ENCODE peak calls at places on chromosomes 12 and 14, in seven cellular contexts. K is stomach, Z is AG09309, P is fibroblast of mammary gland, Y is AG10803, O is fibroblast of lung, U is osteocyte. X is an unnamed sample.
A peak's percentile ranks its signal among the peaks of the same experiment; 100 is the strongest.

GRCh38 chr12:51726931-51727330 is 121.6 kb downstream of the FIGNL2 start:
- DNase-seq in K (no peak), Z (no peak), P (no peak), Y (peak; percentile 20), O (peak; percentile 14), U (no peak), X (no peak)

GRCh38 chr12:46560078-46560477 is 187.5 kb upstream of the SLC38A2 start:
- DNase-seq in K (no peak), Z (no peak), P (no peak), Y (no peak), O (no peak), U (no peak), X (no peak)

GRCh38 chr14:96746101-96746500 is 51.1 kb upstream of the VRK1 start:
- DNase-seq in K (no peak), Z (no peak), P (no peak), Y (no peak), O (no peak), U (no peak), X (no peak)

GRCh38 chr14:39734306-39734705 is 302.1 kb upstream of the FBXO33 start:
- DNase-seq in K (no peak), Z (no peak), P (no peak), Y (no peak), O (no peak), U (no peak), X (no peak)

GRCh38 chr14:73760598-73761586 is 46.7 kb upstream of the PNMA1 start:
- DNase-seq in K (no peak), Z (no peak), P (no peak), Y (no peak), O (no peak), U (no peak), X (no peak)

GRCh38 chr12:27472604-27473003 is 26.1 kb downstream of the SMCO2 start:
- DNase-seq in K (no peak), Z (no peak), P (no peak), Y (no peak), O (no peak), U (no peak), X (no peak)

GRCh38 chr12:12138203-12139154 is 67.7 kb downstream of the BCL2L14 start:
- DNase-seq in K (no peak), Z (no peak), P (no peak), Y (no peak), O (no peak), U (no peak), X (no peak)

GRCh38 chr12:130118181-130118580 is 44.1 kb upstream of the FZD10 start:
- DNase-seq in K (no peak), Z (no peak), P (no peak), Y (no peak), O (no peak), U (no peak), X (no peak)

GRCh38 chr14:86712727-86713126 is 1182.8 kb downstream of the FLRT2 start:
- DNase-seq in K (no peak), Z (no peak), P (no peak), Y (no peak), O (no peak), U (no peak), X (no peak)

DNA sequence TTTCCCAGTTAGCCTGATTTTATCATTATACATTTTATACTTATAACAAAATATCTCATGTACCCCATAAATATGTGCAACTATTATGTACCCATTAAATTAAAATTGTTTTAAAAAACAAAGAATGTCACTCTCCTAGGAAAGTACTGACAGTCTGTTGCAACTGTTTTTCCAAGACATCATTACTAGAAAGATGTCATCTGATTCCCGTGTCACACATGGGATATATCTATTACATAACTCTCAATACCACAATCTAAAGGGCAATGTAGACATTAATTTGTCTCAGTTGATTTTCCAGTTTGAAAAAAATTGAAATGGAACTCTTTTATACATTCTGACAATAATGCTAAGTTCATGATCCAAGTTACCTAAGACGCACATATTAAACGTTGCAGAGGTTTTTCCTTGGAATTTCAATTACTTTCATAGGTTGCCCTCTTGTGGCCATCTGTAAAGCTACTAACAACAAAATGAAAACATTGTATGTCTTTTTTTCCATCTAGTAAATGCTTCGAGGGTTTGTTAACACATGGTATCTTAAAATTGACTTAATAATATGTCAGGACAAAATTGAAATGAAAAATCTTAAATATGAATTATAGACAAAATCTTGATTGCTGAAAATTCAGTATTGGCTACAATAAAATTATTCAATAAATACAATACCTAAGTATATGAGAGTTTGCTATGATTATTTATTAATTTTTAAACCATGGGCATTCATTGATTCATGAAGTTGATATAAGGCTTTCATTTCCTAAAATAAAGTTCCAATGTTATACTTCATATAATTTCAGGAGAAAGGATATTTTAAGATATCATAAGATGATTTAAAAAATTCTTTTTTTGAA is 131.6 kb downstream of the PPFIA2 start:
- DNase-seq in K (no peak), Z (peak; percentile 13), P (peak; percentile 60), Y (peak; percentile 48), O (peak; percentile 51), U (no peak), X (peak; percentile 16)
- TF ChIP-seq CTCF in K (no peak), Z (peak; percentile 52), P (peak; percentile 61), Y (peak; percentile 75), O (peak; percentile 33), U (peak; percentile 70), X (peak; percentile 35)

DNA sequence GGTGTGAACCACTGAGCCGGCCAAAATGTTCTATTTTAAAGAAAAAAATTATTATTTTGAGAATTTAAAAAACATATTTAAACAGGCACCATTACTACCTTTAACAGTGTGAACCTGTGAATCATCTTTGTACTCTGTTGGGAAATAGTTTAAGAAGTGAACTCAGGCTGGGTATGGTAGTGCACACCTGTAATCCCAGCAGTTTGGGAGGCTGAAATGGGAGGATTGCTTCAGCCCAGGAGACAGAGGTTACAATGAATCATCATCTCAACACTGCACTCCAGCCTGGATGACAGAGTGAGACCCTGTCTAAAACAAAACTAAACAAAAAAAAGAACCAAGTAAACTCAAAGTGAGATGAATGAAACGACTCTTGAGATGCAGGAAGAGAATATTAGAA is 3.1 kb upstream of the WDR89 start:
- DNase-seq in K (no peak), Z (no peak), P (no peak), Y (no peak), O (no peak), U (no peak), X (no peak)
- TF ChIP-seq CTCF in K (no peak), Z (no peak), P (no peak), Y (no peak), O (no peak), U (no peak), X (no peak)

DNA sequence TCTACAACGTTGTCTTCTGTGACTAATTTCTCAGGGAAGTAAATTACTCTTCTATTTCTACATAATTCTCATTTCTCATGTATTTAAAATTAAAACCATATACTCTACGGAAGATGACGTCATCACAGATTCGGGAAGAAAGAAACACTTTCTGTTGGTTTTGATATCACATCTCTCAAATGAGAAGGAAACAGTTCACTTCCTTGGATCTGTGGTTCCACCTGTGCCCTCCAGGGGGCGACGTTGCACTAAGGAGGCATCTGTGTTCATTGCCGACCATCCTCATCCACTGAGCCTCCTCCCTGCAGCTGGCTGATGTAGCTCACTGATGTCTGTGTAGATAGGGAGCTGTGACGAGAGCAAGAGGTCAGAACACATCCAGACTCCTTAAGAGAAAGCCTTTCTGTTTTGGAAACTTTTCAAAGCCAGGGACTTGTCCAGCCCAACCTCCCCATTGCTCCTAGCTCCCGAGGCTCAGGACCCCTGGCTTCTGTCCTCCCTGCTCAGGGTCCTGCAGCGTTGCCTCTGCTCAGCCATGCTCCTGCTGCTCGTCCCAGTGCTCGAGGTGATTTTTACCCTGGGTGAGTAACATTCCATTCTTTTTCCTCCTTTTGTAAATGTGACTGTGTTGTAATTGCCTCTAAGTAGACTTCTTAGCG is 172.7 kb upstream of the OR4E1 start:
- DNase-seq in K (peak; percentile 40), Z (no peak), P (peak; percentile 7), Y (no peak), O (no peak), U (no peak), X (peak; percentile 63)
- TF ChIP-seq CTCF in K (no peak), Z (peak; percentile 24), P (peak; percentile 52), Y (peak; percentile 38), O (peak; percentile 18), U (peak; percentile 53), X (no peak)

GRCh38 chr12:120497524-120498150 is 1.7 kb downstream of the DYNLL1 start:
- DNase-seq in K (no peak), Z (no peak), P (peak; percentile 22), Y (peak; percentile 27), O (peak; percentile 45), U (no peak), X (no peak)

GRCh38 chr12:120495723-120496352 is at the start of gene DYNLL1:
- DNase-seq in K (peak; percentile 98), Z (peak; percentile 79), P (peak; percentile 94), Y (peak; percentile 93), O (peak; percentile 87), U (peak; percentile 99), X (peak; percentile 98)

GRCh38 chr12:120495189-120495722 is 657 bp upstream of the DYNLL1 start:
- DNase-seq in K (no peak), Z (no peak), P (no peak), Y (no peak), O (no peak), U (no peak), X (no peak)

GRCh38 chr12:120498870-120499515 is 3.1 kb downstream of the DYNLL1 start:
- DNase-seq in K (no peak), Z (no peak), P (no peak), Y (no peak), O (no peak), U (no peak), X (no peak)

DNA sequence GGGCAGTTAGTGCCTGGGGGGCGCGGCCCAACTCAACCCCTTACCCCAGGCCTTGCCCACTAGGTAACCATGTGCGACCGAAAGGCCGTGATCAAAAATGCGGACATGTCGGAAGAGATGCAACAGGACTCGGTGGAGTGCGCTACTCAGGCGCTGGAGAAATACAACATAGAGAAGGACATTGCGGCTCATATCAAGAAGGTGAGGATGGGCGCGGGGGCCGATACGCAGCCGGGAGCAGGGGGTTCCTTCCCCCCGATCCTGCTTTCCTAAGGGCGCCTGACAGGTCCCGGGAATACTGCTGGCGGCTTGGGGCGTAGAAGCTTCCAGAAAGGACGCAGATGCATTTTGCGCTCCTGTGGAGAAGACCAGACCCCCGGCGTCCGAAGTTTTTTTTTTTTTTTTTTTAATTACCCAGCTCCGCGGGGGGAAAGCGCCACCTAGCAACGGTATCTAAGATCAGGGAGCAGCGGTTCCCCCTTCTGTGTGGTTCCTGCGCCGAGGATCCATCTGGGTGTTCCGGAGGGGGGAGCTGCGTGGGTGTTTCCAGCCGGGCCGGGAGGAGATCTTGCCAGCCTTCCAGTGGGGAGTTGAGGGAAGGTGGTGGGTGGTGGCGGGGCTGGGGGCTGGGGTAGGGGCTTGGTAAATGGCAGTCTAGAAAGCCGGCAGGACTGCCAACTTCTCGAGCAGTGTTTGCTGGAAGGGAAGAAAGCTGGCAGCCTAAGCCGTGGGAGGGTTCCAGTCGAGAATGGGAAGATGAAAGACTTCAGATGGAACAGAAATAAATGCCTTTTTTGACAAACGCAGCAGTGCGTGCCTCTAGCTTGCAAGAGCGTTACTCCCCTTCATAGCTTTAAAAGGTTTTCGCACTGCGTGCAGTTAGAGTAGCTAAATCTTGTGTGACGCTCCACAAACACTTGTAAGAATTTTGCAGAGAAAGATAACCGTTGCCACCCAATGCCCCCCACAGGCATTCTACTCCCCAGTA is 734 bp downstream of the DYNLL1 start:
- DNase-seq in K (peak; percentile 59), Z (no peak), P (peak; percentile 65), Y (peak; percentile 38), O (peak; percentile 61), U (no peak), X (peak; percentile 84)
- TF ChIP-seq CTCF in K (no peak), Z (no peak), P (no peak), Y (no peak), O (no peak), U (no peak), X (no peak)

X was measured in testis.